ENCODE peak calls at places on chromosomes 5 and 9, in five cellular contexts. One of them, this sample, is unnamed.

GRCh38 chr9:77864096-77864889 is 167.3 kb downstream of the GNAQ start:
- DNase-seq in HCT116: no peak
- DNase-seq in right atrium auricular region: no peak
- DNase-seq in astrocyte of the spinal cord: no peak
- DNase-seq in aorta: no peak
- DNase-seq in this sample: no peak

GRCh38 chr9:115146581-115147021 is 28.6 kb upstream of the TNC start:
- DNase-seq in HCT116: no peak
- DNase-seq in right atrium auricular region: no peak
- DNase-seq in astrocyte of the spinal cord: peak; percentile 90
- DNase-seq in aorta: no peak
- DNase-seq in this sample: no peak

GRCh38 chr5:626850-627249 is 14.7 kb downstream of the CEP72 start:
- DNase-seq in HCT116: no peak
- DNase-seq in right atrium auricular region: no peak
- DNase-seq in astrocyte of the spinal cord: no peak
- DNase-seq in aorta: no peak
- DNase-seq in this sample: no peak

GRCh38 chr9:111938427-111938800 is 41.8 kb downstream of the UGCG start:
- DNase-seq in HCT116: no peak
- DNase-seq in right atrium auricular region: no peak
- DNase-seq in astrocyte of the spinal cord: no peak
- DNase-seq in aorta: no peak
- DNase-seq in this sample: no peak

GRCh38 chr5:58069846-58070245 is 390.0 kb downstream of the PLK2 start:
- DNase-seq in HCT116: no peak
- DNase-seq in right atrium auricular region: no peak
- DNase-seq in astrocyte of the spinal cord: no peak
- DNase-seq in aorta: no peak
- DNase-seq in this sample: no peak

GRCh38 chr5:1110260-1110929 is 1.5 kb downstream of the SLC12A7 start:
- DNase-seq in HCT116: no peak
- DNase-seq in right atrium auricular region: no peak
- DNase-seq in astrocyte of the spinal cord: no peak
- DNase-seq in aorta: no peak
- DNase-seq in this sample: peak; percentile 74

GRCh38 chr9:137276757-137277328 is 683 bp upstream of the TOR4A start:
- DNase-seq in HCT116: no peak
- DNase-seq in right atrium auricular region: peak; percentile 81
- DNase-seq in astrocyte of the spinal cord: peak; percentile 53
- DNase-seq in aorta: peak; percentile 91
- DNase-seq in this sample: peak; percentile 84

GRCh38 chr5:173727839-173728778 is 111.7 kb upstream of the BOD1 start:
- DNase-seq in HCT116: no peak
- DNase-seq in right atrium auricular region: no peak
- DNase-seq in astrocyte of the spinal cord: no peak
- DNase-seq in aorta: no peak
- DNase-seq in this sample: no peak

GRCh38 chr9:95296761-95297160 is 20.7 kb downstream of the FANCC start:
- DNase-seq in HCT116: no peak
- DNase-seq in right atrium auricular region: no peak
- DNase-seq in astrocyte of the spinal cord: no peak
- DNase-seq in aorta: no peak
- DNase-seq in this sample: no peak

GRCh38 chr9:113011911-113012381 is at the start of gene ZNF883:
- DNase-seq in HCT116: no peak
- DNase-seq in right atrium auricular region: no peak
- DNase-seq in astrocyte of the spinal cord: peak; percentile 71
- DNase-seq in aorta: peak; percentile 78
- DNase-seq in this sample: peak; percentile 48
- H3K4me3 ChIP-seq in HCT116: no peak within 1 kb of the TSS
- H3K4me3 ChIP-seq in right atrium auricular region: peak within 1 kb of the TSS; percentile 34
- H3K4me3 ChIP-seq in astrocyte of the spinal cord: peak within 1 kb of the TSS; percentile 55
- H3K4me3 ChIP-seq in aorta: peak within 1 kb of the TSS; percentile 14
- H3K4me3 ChIP-seq in this sample: no peak within 1 kb of the TSS

GRCh38 chr9:15248106-15248505 is 58.9 kb downstream of the TTC39B start:
- DNase-seq in HCT116: no peak
- DNase-seq in right atrium auricular region: no peak
- DNase-seq in astrocyte of the spinal cord: no peak
- DNase-seq in aorta: no peak
- DNase-seq in this sample: no peak

GRCh38 chr9:15250013-15250412 is 57.0 kb downstream of the TTC39B start:
- DNase-seq in HCT116: no peak
- DNase-seq in right atrium auricular region: no peak
- DNase-seq in astrocyte of the spinal cord: no peak
- DNase-seq in aorta: no peak
- DNase-seq in this sample: no peak

GRCh38 chr9:15248596-15248995 is 58.4 kb downstream of the TTC39B start:
- DNase-seq in HCT116: no peak
- DNase-seq in right atrium auricular region: no peak
- DNase-seq in astrocyte of the spinal cord: no peak
- DNase-seq in aorta: no peak
- DNase-seq in this sample: no peak

GRCh38 chr9:15246688-15247087 is 60.3 kb downstream of the TTC39B start:
- DNase-seq in HCT116: peak; percentile 4
- DNase-seq in right atrium auricular region: no peak
- DNase-seq in astrocyte of the spinal cord: peak; percentile 45
- DNase-seq in aorta: no peak
- DNase-seq in this sample: no peak

DNA sequence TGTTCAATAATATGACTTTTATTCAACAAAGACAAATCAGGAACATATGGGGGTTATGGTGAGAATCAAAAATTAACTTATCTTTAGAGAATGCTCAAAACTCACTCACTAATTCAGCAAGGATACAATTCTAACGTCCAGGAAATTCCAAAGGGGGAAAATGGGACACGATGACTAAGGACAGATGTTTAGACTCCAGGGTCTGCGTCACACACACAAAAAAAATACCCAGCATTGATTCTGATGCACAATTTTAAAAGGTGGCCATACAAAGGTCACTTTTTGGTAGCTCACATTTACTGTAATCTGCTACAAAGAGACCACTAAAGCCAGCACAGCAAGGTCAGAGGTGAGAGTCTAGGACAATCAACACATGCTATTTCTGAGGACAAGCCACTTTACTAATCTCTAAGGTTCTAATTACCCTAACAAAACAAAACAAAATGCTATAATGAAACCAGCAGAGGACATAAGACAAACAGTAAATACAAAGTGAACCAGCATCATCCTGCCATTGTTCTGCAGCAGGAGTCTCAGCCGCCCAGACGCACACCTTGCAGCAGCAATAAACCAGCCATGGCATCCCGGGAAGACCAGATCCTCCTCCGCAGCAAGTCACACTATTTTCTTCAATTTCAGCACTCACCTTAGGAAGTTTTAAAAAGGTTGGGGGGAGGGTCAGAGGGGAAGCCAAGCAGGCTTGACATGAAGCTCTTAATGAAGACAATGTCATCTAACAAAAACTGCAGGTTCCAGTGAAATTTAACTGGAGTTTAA is 57.8 kb downstream of the TTC39B start:
- DNase-seq in HCT116: no peak
- DNase-seq in right atrium auricular region: no peak
- DNase-seq in astrocyte of the spinal cord: peak; percentile 66
- DNase-seq in aorta: no peak
- DNase-seq in this sample: no peak
- H3K4me3 ChIP-seq in HCT116: no peak overlapping the region
- H3K4me3 ChIP-seq in right atrium auricular region: no peak overlapping the region
- H3K4me3 ChIP-seq in astrocyte of the spinal cord: no peak overlapping the region
- H3K4me3 ChIP-seq in aorta: peak overlapping the region; percentile 30
- H3K4me3 ChIP-seq in this sample: no peak overlapping the region

DNA sequence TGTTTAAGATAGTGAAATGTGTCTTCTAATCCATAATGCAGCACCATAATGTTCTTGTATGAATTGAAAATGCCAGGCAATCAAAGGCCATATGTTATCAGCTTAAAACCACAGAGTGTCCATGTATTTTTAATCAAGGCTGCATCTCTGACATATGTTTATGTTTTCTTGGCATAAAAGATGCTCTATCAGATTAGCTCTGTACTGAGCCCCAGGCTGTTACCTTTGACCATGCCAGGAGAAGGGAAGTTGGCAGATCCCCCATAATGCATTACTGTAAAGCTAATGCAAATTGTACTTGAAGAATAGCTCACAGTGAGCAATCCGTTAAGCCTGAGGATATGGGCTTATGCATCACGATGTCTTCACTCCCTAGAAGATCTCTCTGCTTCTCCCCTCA is 414.4 kb downstream of the BRINP1 start:
- DNase-seq in HCT116: no peak
- DNase-seq in right atrium auricular region: no peak
- DNase-seq in astrocyte of the spinal cord: no peak
- DNase-seq in aorta: no peak
- DNase-seq in this sample: no peak
- H3K4me3 ChIP-seq in HCT116: no peak overlapping the region
- H3K4me3 ChIP-seq in right atrium auricular region: no peak overlapping the region
- H3K4me3 ChIP-seq in astrocyte of the spinal cord: no peak overlapping the region
- H3K4me3 ChIP-seq in aorta: no peak overlapping the region
- H3K4me3 ChIP-seq in this sample: no peak overlapping the region

DNA sequence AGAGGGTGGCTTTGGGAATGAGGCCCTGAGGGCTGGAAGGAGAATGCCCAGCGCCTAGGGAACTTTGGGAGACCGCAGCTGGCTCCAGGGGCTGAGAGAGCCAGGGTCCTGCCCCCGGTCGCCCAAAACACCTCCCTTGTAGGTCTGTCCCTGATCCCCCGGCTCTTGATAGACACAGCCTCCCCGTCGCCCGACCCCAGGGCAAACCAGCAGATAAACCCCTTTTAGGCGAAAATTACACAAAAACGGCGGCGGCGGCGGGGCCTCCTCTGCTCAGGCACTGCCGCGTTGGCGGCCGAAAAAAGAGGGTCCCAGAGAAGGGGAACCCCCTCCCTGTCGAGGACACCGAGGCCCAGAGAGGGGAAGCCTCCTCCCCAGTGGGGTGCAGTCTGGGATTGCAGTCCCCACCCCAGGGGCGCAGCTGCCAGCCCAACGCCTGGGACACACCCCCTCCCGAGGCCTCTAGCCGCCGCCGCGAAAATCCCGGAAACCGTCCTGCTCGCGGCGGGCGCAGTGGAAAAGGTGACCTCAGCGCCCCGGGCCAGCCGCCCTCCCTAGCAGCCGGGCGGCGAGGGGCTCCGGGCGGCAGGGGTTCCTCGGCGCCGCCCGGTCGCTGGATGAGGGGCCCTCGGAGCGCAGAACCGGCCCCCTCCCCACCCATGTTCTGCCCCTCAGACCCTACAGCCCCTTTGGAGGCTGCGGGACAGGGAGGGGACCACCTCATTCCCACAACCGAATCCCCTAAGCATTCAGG is 3.1 kb upstream of the BARX1 start:
- DNase-seq in HCT116: no peak
- DNase-seq in right atrium auricular region: no peak
- DNase-seq in astrocyte of the spinal cord: no peak
- DNase-seq in aorta: peak; percentile 74
- DNase-seq in this sample: no peak
- H3K4me3 ChIP-seq in HCT116: no peak overlapping the region
- H3K4me3 ChIP-seq in right atrium auricular region: peak overlapping the region; percentile 31
- H3K4me3 ChIP-seq in astrocyte of the spinal cord: no peak overlapping the region
- H3K4me3 ChIP-seq in aorta: no peak overlapping the region
- H3K4me3 ChIP-seq in this sample: no peak overlapping the region

This sample was measured in mucosa of descending colon.